ENCODE peak calls at places on chromosome 3, in four cellular contexts. T is H1, Y is K562, F is HepG2. I is an unnamed sample.

GRCh38 chr3:54427951-54428871 is 305.9 kb downstream of the CACNA2D3 start:
- DNase-seq in T (peak), Y (peak), F (peak), I (peak)

GRCh38 chr3:70108072-70108471 is 108.5 kb downstream of the SAMMSON start:
- DNase-seq in Y (peak), T (peak), F (peak), I (no peak)

GRCh38 chr3:100517276-100517675 is 24.9 kb downstream of the TMEM45A start:
- DNase-seq in T (no peak), F (no peak), Y (no peak), I (no peak)

GRCh38 chr3:79497447-79498111 is 270.2 kb downstream of the ROBO1 start:
- DNase-seq in T (no peak), Y (peak), F (no peak), I (no peak)

GRCh38 chr3:126433496-126434263 is 39.0 kb downstream of the CFAP100 start:
- DNase-seq in F (no peak), T (no peak), Y (no peak), I (no peak)

GRCh38 chr3:139533781-139534443 is 5.6 kb downstream of the RBP1 start:
- DNase-seq in F (peak), T (no peak), Y (peak), I (no peak)

GRCh38 chr3:122392868-122393844 is 9.2 kb downstream of the FAM162A start:
- DNase-seq in F (peak), T (no peak), Y (peak), I (no peak)

GRCh38 chr3:119323401-119324107 is 29.4 kb downstream of the ARHGAP31 start:
- DNase-seq in Y (no peak), F (no peak), T (peak), I (no peak)

GRCh38 chr3:57856675-57857074 is 100.6 kb downstream of the SLMAP start:
- DNase-seq in T (no peak), F (no peak), Y (no peak), I (no peak)

GRCh38 chr3:178562143-178562868 is 26.1 kb downstream of the KCNMB2 start:
- DNase-seq in T (no peak), Y (no peak), F (no peak), I (no peak)

GRCh38 chr3:13133471-13133981 is 60.3 kb upstream of the IQSEC1 start:
- DNase-seq in Y (no peak), T (no peak), F (no peak), I (no peak)

GRCh38 chr3:146085678-146086077 is 75.3 kb downstream of the PLOD2 start:
- DNase-seq in F (no peak), Y (no peak), T (no peak), I (no peak)

GRCh38 chr3:25033407-25034029 is 394.5 kb upstream of the RARB start:
- DNase-seq in F (peak), Y (no peak), T (peak), I (no peak)

GRCh38 chr3:31250116-31250813 is 282.5 kb upstream of the STT3B start:
- DNase-seq in T (no peak), F (no peak), Y (no peak), I (no peak)

GRCh38 chr3:9898467-9899229 is 4.0 kb upstream of the IL17RE start:
- DNase-seq in T (no peak), Y (no peak), F (peak), I (no peak)

GRCh38 chr3:132880986-132881385 is 157.2 kb upstream of the TMEM108 start:
- DNase-seq in Y (no peak), T (no peak), F (no peak), I (no peak)

GRCh38 chr3:30895329-30895728 is 868 bp upstream of the GADL1 start:
- DNase-seq in T (no peak), Y (no peak), F (no peak), I (no peak)

GRCh38 chr3:52204337-52205073 is 6.5 kb downstream of the ALAS1 start:
- DNase-seq in Y (no peak), F (peak), T (no peak), I (no peak)

GRCh38 chr3:127544151-127544805 is 46.3 kb downstream of the TPRA1 start:
- DNase-seq in T (peak), F (peak), Y (peak), I (no peak)

GRCh38 chr3:65436580-65436979 is 602.1 kb downstream of the MAGI1 start:
- DNase-seq in F (peak), Y (no peak), T (no peak), I (no peak)

GRCh38 chr3:143507735-143508580 is 340.3 kb downstream of the SLC9A9 start:
- DNase-seq in Y (no peak), F (no peak), T (no peak), I (no peak)

GRCh38 chr3:12828751-12829150 is 12.6 kb downstream of the RPL32 start:
- DNase-seq in T (no peak), F (peak), Y (no peak), I (no peak)

GRCh38 chr3:193885832-193886231 is 250.1 kb upstream of the HES1 start:
- DNase-seq in F (peak), Y (no peak), T (no peak), I (no peak)

GRCh38 chr3:193882091-193882490 is 253.9 kb upstream of the HES1 start:
- DNase-seq in Y (no peak), F (no peak), T (no peak), I (no peak)

GRCh38 chr3:193884011-193884410 is 251.9 kb upstream of the HES1 start:
- DNase-seq in T (no peak), F (no peak), Y (no peak), I (no peak)

GRCh38 chr3:193883551-193883950 is 252.4 kb upstream of the HES1 start:
- DNase-seq in T (no peak), Y (no peak), F (no peak), I (no peak)

GRCh38 chr3:193884652-193885051 is 251.3 kb upstream of the HES1 start:
- DNase-seq in F (no peak), Y (no peak), T (no peak), I (no peak)
- TF ChIP-seq HDAC6 in F (no peak), Y (no peak), T (no peak), I (no peak)

GRCh38 chr3:42493798-42494151 is 8.7 kb upstream of the VIPR1 start:
- DNase-seq in T (peak), F (no peak), Y (no peak), I (no peak)
- TF ChIP-seq HDAC6 in T (no peak), F (no peak), Y (no peak), I (no peak)

DNA sequence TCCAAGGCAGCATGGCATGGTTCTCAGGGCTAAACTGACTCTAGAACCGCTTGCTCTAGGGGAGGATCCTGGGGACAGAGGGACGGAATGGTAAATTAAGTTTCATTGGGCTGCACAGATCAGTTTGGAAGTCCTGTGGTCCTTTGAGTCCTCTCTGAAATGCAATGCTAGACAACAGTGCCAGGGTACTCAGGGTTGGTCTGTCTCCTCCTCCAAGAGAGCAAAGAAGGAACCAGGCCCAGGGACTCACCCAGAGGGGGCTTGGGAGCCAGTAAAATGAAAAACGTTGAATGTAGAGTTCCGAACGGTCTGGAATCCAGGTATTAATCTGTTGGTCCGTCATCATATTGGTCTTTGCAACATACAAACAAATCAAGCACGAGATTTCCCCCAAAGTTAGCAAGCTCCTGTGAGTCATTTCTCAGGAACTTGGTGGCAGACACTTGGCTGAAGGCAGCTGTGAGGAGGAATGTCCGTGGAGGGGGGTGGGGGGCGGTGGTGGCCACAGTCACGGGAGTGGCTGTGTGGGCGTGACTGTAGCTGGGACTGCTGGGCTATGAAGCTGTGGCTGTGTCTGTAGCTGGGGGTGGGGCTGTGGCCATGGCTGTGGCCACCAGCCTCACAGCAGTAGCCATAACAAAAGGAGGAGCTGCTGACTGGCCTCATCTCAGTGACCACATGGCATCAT is 361.0 kb downstream of the SHQ1 start:
- DNase-seq in T (no peak), Y (peak), F (peak), I (no peak)
- TF ChIP-seq HDAC6 in T (no peak), Y (no peak), F (no peak), I (no peak)

GRCh38 chr3:174863488-174863887 is 4.4 kb downstream of the NAALADL2 start:
- DNase-seq in Y (no peak), F (no peak), T (no peak), I (no peak)
- TF ChIP-seq HDAC6 in Y (no peak), F (no peak), T (no peak), I (no peak)

I was measured in GM12878.